ENCODE peak calls at places on chromosomes 16 and 17, in seven cellular contexts. J is K562, Y is SK-N-SH, R is H1, H is T47D, D is HCT116, V is GM12878. C is an unnamed sample.

GRCh38 chr16:4982056-4982867 is 24.1 kb downstream of the SEC14L5 start:
- DNase-seq in V (no peak), D (no peak), J (no peak), H (no peak), Y (no peak), R (no peak), C (no peak)

GRCh38 chr16:28534542-28535373 is 4.0 kb downstream of the NUPR1 start:
- DNase-seq in R (no peak), Y (no peak), D (no peak), V (no peak), H (no peak), J (no peak), C (no peak)

GRCh38 chr17:62966426-62967110 is 533 bp downstream of the TANC2 start:
- DNase-seq in D (no peak), Y (no peak), R (no peak), V (no peak), J (no peak), H (peak; percentile 55), C (no peak)

GRCh38 chr17:43766413-43767052 is 7.9 kb upstream of the SOST start:
- DNase-seq in V (no peak), Y (peak; percentile 74), H (no peak), R (no peak), J (peak; percentile 63), D (peak; percentile 39), C (peak; percentile 58)

GRCh38 chr17:4551141-4551540 is 4.0 kb downstream of the MYBBP1A start:
- DNase-seq in V (no peak), R (no peak), D (no peak), J (no peak), Y (peak; percentile 43), H (no peak), C (peak; percentile 41)

GRCh38 chr17:64230551-64231408 is 32.3 kb downstream of the TEX2 start:
- DNase-seq in H (no peak), J (no peak), R (no peak), Y (no peak), V (no peak), D (no peak), C (no peak)

GRCh38 chr17:1559743-1560581 is 2.6 kb downstream of the PITPNA start:
- DNase-seq in Y (no peak), J (no peak), D (no peak), H (no peak), V (no peak), R (no peak), C (no peak)

GRCh38 chr16:83676056-83676455 is 131.7 kb upstream of the HSBP1 start:
- DNase-seq in V (no peak), Y (no peak), R (no peak), J (no peak), D (no peak), H (no peak), C (no peak)

GRCh38 chr16:1493746-1494094 is 560 bp downstream of the TELO2 start:
- DNase-seq in H (peak; percentile 28), V (no peak), J (no peak), D (no peak), R (no peak), Y (no peak), C (no peak)

GRCh38 chr17:7436556-7437368 is 1.5 kb downstream of the TMEM102 start:
- DNase-seq in J (no peak), V (no peak), R (no peak), D (peak; percentile 79), Y (peak; percentile 80), H (peak; percentile 65), C (peak; percentile 30)

GRCh38 chr16:58366247-58367031 is 25.8 kb upstream of the GINS3 start:
- DNase-seq in R (no peak), D (no peak), J (no peak), Y (no peak), H (no peak), V (no peak), C (peak; percentile 6)

GRCh38 chr16:77618011-77618410 is 104.3 kb upstream of the NUDT7 start:
- DNase-seq in Y (no peak), J (no peak), V (no peak), R (no peak), H (no peak), D (no peak), C (no peak)

GRCh38 chr16:1464894-1465566 is 9.8 kb downstream of the CLCN7 start:
- DNase-seq in D (no peak), J (no peak), H (no peak), Y (no peak), R (no peak), V (no peak), C (no peak)

GRCh38 chr17:63984651-63985386 is 12.1 kb upstream of the SCN4A start:
- DNase-seq in R (no peak), H (no peak), J (peak; percentile 51), D (peak; percentile 64), Y (no peak), V (no peak), C (peak; percentile 38)

GRCh38 chr16:48597563-48598392 is 12.2 kb downstream of the N4BP1 start:
- DNase-seq in H (no peak), V (no peak), D (no peak), Y (no peak), J (no peak), R (no peak), C (no peak)

GRCh38 chr16:50267151-50267631 is 840 bp downstream of the ADCY7 start:
- DNase-seq in V (no peak), H (no peak), Y (peak; percentile 60), J (no peak), R (no peak), D (no peak), C (no peak)

GRCh38 chr16:55389426-55390073 is 65.5 kb downstream of the IRX6 start:
- DNase-seq in V (no peak), D (no peak), Y (no peak), J (no peak), H (no peak), R (no peak), C (no peak)

GRCh38 chr17:43745541-43745940 is 13.1 kb downstream of the SOST start:
- DNase-seq in J (no peak), H (no peak), Y (no peak), V (no peak), R (no peak), D (no peak), C (no peak)

GRCh38 chr17:36641877-36642845 is 40.8 kb downstream of the MRM1 start:
- DNase-seq in H (no peak), V (no peak), R (no peak), Y (peak; percentile 83), D (no peak), J (no peak), C (no peak)

GRCh38 chr17:8618825-8619224 is 11.7 kb downstream of the MYH10 start:
- DNase-seq in Y (no peak), H (no peak), D (no peak), R (no peak), V (no peak), J (no peak), C (no peak)

GRCh38 chr17:81684442-81684911 is 666 bp downstream of the HGS start:
- DNase-seq in R (no peak), Y (peak; percentile 23), J (no peak), D (no peak), H (no peak), V (no peak), C (peak; percentile 44)

GRCh38 chr17:79082311-79083190 is 7.9 kb downstream of the ENGASE start:
- DNase-seq in H (peak; percentile 88), V (no peak), D (peak; percentile 22), Y (peak; percentile 96), R (no peak), J (peak; percentile 79), C (peak; percentile 27)
- TF ChIP-seq JUND in H (no peak), V (no peak), D (no peak), Y (no peak), R (no peak), J (no peak), C (no peak)

GRCh38 chr17:3049705-3050295 is 13.6 kb downstream of the OR1D5 start:
- DNase-seq in Y (no peak), J (no peak), D (no peak), R (no peak), V (no peak), H (no peak), C (no peak)
- TF ChIP-seq JUND in Y (no peak), J (no peak), D (no peak), R (no peak), V (no peak), H (no peak), C (no peak)

GRCh38 chr17:56310780-56311179 is 157.5 kb downstream of the ANKFN1 start:
- DNase-seq in R (no peak), Y (no peak), H (no peak), V (no peak), J (no peak), D (no peak), C (no peak)

GRCh38 chr17:56314026-56314425 is 160.8 kb downstream of the ANKFN1 start:
- DNase-seq in R (no peak), V (no peak), J (no peak), Y (no peak), H (no peak), D (no peak), C (no peak)

GRCh38 chr17:56309897-56310296 is 156.6 kb downstream of the ANKFN1 start:
- DNase-seq in Y (no peak), V (no peak), R (no peak), H (no peak), J (no peak), D (no peak), C (no peak)

GRCh38 chr17:56316604-56317003 is 163.3 kb downstream of the ANKFN1 start:
- DNase-seq in D (no peak), H (no peak), R (no peak), Y (no peak), V (no peak), J (no peak), C (no peak)

DNA sequence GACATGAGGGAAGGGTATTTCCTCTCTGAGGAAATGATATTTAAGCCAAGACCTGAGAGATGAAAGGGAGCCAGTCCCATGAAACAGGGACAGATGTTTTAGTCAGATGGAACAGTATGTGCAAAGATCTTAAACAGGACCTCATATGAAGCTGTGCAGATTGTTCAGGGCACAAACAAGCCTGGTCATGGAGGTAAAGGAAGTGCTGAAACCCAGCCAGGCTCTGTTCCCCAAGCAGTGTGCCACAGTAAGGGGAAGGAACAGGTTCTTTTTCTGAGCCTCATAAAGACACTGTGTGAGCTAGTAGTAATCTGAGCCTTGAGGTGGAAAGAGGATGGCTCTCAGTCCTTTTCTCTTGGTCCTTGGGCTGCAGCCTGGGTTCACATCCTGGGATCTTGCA is 159.9 kb downstream of the ANKFN1 start:
- DNase-seq in H (no peak), D (no peak), J (no peak), V (no peak), R (no peak), Y (no peak), C (no peak)
- TF ChIP-seq JUND in H (no peak), D (no peak), J (no peak), V (no peak), R (no peak), Y (no peak), C (no peak)

DNA sequence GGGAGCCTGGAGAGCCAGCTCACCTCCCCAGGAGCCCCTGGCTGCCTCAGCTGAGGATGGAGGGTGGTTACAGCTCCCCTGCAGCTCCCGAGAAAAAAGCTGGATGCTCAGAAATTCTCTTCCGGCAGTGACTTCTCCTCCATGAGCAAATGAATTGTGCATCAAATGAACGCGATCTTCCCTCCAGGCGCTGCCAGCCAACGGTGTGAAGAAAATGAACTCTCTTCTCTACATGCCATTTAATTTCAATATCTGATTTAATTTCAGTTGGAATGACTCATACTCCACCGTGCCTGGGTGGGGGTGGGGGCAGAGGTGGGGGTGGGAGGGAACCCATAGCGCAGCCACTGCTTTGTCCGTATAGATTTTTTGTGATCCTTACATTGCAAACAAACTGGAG is 14.4 kb upstream of the C16orf74 start:
- DNase-seq in D (no peak), V (no peak), J (no peak), H (no peak), Y (no peak), R (no peak), C (no peak)
- TF ChIP-seq JUND in D (no peak), V (no peak), J (no peak), H (no peak), Y (no peak), R (no peak), C (no peak)

C was measured in HepG2.